ENCODE peak calls at places on chromosomes 5 and 9, in eight cellular contexts. E, F, L, X, O, I, T and W are unnamed samples.

GRCh38 chr9:115456515-115456914 is 338.6 kb upstream of the TNC start:
- DNase-seq in F (no peak), E (peak; percentile 29), X (peak; percentile 57), O (no peak), I (no peak), L (no peak), T (no peak), W (no peak)

GRCh38 chr5:172078726-172079345 is 72.4 kb upstream of the FBXW11 start:
- DNase-seq in T (no peak), X (no peak), F (no peak), O (no peak), I (no peak), E (peak; percentile 64), L (no peak), W (no peak)

GRCh38 chr5:170251462-170251861 is 18.7 kb downstream of the C5orf58 start:
- DNase-seq in F (no peak), I (no peak), X (no peak), E (no peak), L (no peak), T (no peak), O (no peak), W (no peak)

GRCh38 chr5:124697912-124698690 is 48.3 kb downstream of the ZNF608 start:
- DNase-seq in I (no peak), L (no peak), F (no peak), E (no peak), X (peak; percentile 32), O (no peak), T (no peak), W (no peak)

GRCh38 chr5:135193213-135194125 is 159.4 kb upstream of the PITX1 start:
- DNase-seq in E (no peak), T (peak; percentile 9), O (no peak), X (peak; percentile 89), F (no peak), L (no peak), I (no peak), W (no peak)

GRCh38 chr5:149434162-149435014 is 55.3 kb upstream of the IL17B start:
- DNase-seq in O (no peak), I (peak; percentile 17), L (peak; percentile 40), T (peak; percentile 83), F (peak; percentile 69), E (peak; percentile 87), X (peak; percentile 82), W (peak; percentile 12)

GRCh38 chr5:138082033-138082432 is 1.8 kb upstream of the WNT8A start:
- DNase-seq in T (peak; percentile 79), O (no peak), L (no peak), I (no peak), E (no peak), X (no peak), F (no peak), W (no peak)

GRCh38 chr5:54651482-54652076 is 134.0 kb downstream of the SNX18 start:
- DNase-seq in I (no peak), O (peak; percentile 62), E (peak; percentile 52), F (peak; percentile 91), T (no peak), X (peak; percentile 41), L (no peak), W (no peak)

GRCh38 chr5:534006-534742 is 9.9 kb upstream of the SLC9A3 start:
- DNase-seq in L (no peak), I (no peak), F (no peak), O (no peak), T (no peak), X (no peak), E (no peak), W (no peak)

GRCh38 chr9:107620801-107621200 is 131.2 kb upstream of the KLF4 start:
- DNase-seq in E (no peak), O (no peak), F (no peak), I (no peak), X (no peak), T (no peak), L (no peak), W (no peak)

GRCh38 chr5:135072357-135073247 is 38.6 kb upstream of the PITX1 start:
- DNase-seq in L (no peak), F (no peak), E (no peak), X (no peak), T (peak; percentile 66), I (no peak), O (peak; percentile 30), W (no peak)

GRCh38 chr5:75654693-75655315 is 43.6 kb downstream of the ANKDD1B start:
- DNase-seq in I (no peak), X (no peak), E (no peak), T (no peak), L (no peak), O (no peak), F (no peak), W (no peak)

GRCh38 chr9:99822096-99822595 is 461 bp downstream of the NR4A3 start:
- DNase-seq in O (no peak), X (no peak), E (no peak), I (no peak), F (no peak), L (no peak), T (no peak), W (no peak)

GRCh38 chr5:67299317-67299716 is 102.7 kb upstream of the CD180 start:
- DNase-seq in I (no peak), O (no peak), E (no peak), X (peak; percentile 13), T (no peak), L (no peak), F (no peak), W (no peak)

GRCh38 chr5:164306662-164307061 is 801.2 kb downstream of the MAT2B start:
- DNase-seq in L (no peak), O (no peak), E (no peak), T (peak; percentile 21), I (no peak), F (no peak), X (peak; percentile 60), W (no peak)

GRCh38 chr5:110726249-110727024 is at the start of gene TMEM232:
- DNase-seq in I (peak; percentile 55), X (peak; percentile 78), F (peak; percentile 75), O (peak; percentile 55), T (peak; percentile 92), E (no peak), L (peak; percentile 55), W (peak; percentile 55)

GRCh38 chr9:104950838-104951237 is 22.9 kb upstream of the ABCA1 start:
- DNase-seq in X (peak; percentile 77), E (no peak), L (no peak), I (no peak), O (no peak), T (no peak), F (no peak), W (no peak)

GRCh38 chr5:169415351-169415750 is 114.4 kb upstream of the SLIT3 start:
- DNase-seq in L (no peak), F (no peak), O (no peak), I (no peak), E (no peak), X (no peak), T (no peak), W (no peak)

GRCh38 chr9:19116391-19116790 is 10.9 kb downstream of the PLIN2 start:
- DNase-seq in T (no peak), O (no peak), X (peak; percentile 64), F (no peak), E (no peak), L (no peak), I (no peak), W (no peak)

GRCh38 chr9:131727795-131728545 is 11.9 kb downstream of the RAPGEF1 start:
- DNase-seq in E (no peak), O (no peak), F (no peak), T (peak; percentile 29), I (no peak), X (no peak), L (no peak), W (no peak)

GRCh38 chr5:60687927-60688720 is 11.8 kb downstream of the DEPDC1B start:
- DNase-seq in X (peak; percentile 75), I (no peak), T (peak; percentile 79), F (peak; percentile 32), E (no peak), O (no peak), L (no peak), W (no peak)

GRCh38 chr9:27528278-27528885 is 1.2 kb downstream of the MOB3B start:
- DNase-seq in T (peak; percentile 94), E (peak; percentile 82), L (peak; percentile 70), I (peak; percentile 17), F (no peak), O (peak; percentile 71), X (peak; percentile 21), W (peak; percentile 29)

GRCh38 chr5:31731016-31731415 is 92.1 kb downstream of the PDZD2 start:
- DNase-seq in I (no peak), O (no peak), T (peak; percentile 10), E (no peak), X (no peak), F (no peak), L (no peak), W (no peak)

GRCh38 chr5:28648108-28648507 is 1609.7 kb upstream of the CDH9 start:
- DNase-seq in T (peak; percentile 84), X (no peak), F (peak; percentile 10), I (no peak), O (no peak), E (no peak), L (no peak), W (no peak)
- H3K27me3 ChIP-seq in T (no peaks in the 10 kb centered on the region), X (no peaks in the 10 kb centered on the region), F (no peaks in the 10 kb centered on the region), I (no peaks in the 10 kb centered on the region), O (no peaks in the 10 kb centered on the region), E (no peaks in the 10 kb centered on the region), L (no peaks in the 10 kb centered on the region), W (no peaks in the 10 kb centered on the region)

DNA sequence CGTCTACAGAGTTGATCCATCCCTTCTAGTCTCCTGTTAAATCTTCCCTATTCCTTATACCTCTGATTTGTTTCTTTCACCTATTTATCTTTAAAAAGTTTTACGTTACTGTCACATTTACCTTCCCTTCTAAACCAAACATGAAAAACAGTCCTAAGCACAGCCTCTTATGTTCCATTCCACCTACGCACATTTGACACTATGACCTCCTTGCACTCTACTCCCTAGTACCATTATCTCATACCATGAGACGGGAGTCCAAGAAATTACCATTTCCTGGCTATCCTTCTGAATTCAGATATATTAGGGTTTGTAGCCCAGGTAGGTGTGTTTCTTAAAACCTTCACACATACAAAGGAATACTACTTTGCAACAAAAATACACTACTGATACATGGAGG is 25.1 kb downstream of the FNIP1 start:
- DNase-seq in L (no peak), T (no peak), I (no peak), O (no peak), E (no peak), X (no peak), F (no peak), W (no peak)
- H3K4me1 ChIP-seq in L (peaks cover 7% of the 10 kb centered on the region), T (no peaks in the 10 kb centered on the region), I (peaks cover 7% of the 10 kb centered on the region), O (no peaks in the 10 kb centered on the region), E (peaks cover 5% of the 10 kb centered on the region), X (peaks cover 3% of the 10 kb centered on the region), F (peaks cover 7% of the 10 kb centered on the region), W (no peaks in the 10 kb centered on the region)

GRCh38 chr5:9499498-9499876 is 46.4 kb downstream of the SEMA5A start:
- DNase-seq in L (no peak), T (no peak), O (no peak), E (no peak), X (no peak), F (no peak), I (no peak), W (no peak)
- H3K36me3 ChIP-seq in L (no peaks in the 10 kb centered on the region), T (no peaks in the 10 kb centered on the region), O (no peaks in the 10 kb centered on the region), E (no peaks in the 10 kb centered on the region), X (no peaks in the 10 kb centered on the region), F (no peaks in the 10 kb centered on the region), I (no peaks in the 10 kb centered on the region), W (no peaks in the 10 kb centered on the region)

DNA sequence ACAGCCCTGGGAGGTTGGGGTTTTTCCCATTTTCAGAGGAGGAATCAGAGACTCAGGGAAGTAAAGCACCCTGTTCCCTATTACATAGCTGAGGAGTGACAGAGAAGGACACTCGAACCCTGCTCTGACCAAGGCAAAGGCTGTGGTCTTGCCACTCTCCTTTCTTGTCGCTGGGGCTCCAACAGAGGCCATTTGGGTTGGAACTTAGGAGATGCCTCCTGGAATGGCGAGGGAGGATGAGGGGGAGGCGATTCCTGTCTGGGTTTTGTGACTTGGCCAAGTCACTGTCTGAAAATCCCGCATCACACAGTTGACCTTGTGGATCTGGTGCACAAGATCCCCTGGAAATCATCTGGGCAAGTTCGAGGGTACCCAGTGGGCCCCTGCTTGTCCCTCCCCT is 64.0 kb upstream of the HAND1 start:
- DNase-seq in T (no peak), X (no peak), I (no peak), O (no peak), E (no peak), F (no peak), L (no peak), W (no peak)
- H3K27me3 ChIP-seq in T (no peaks in the 10 kb centered on the region), X (peaks cover 34% of the 10 kb centered on the region), I (no peaks in the 10 kb centered on the region), O (no peaks in the 10 kb centered on the region), E (peaks cover 9% of the 10 kb centered on the region), F (no peaks in the 10 kb centered on the region), L (no peaks in the 10 kb centered on the region), W (no peaks in the 10 kb centered on the region)